ENCODE peak calls at places on chromosomes 12 and 14, in seven cellular contexts. N is SJSA1; S is NCI-H1436; L is stimulated activated effector memory CD8-positive, alpha-beta T cell treated with anti-CD3 and anti-CD28 coated beads, Interleukin-12 subunit alpha, Interleukin-12 subunit beta, amount 100 ng/mL, for 72 hours; F is iris pigment epithelial cell; D is astrocyte of the cerebellum; C is lung. W is an unnamed sample.

GRCh38 chr12:7832059-7832696 is 40.5 kb downstream of the SLC2A14 start:
- DNase-seq in D (peak; percentile 15), C (peak; percentile 36), L (no peak), S (peak; percentile 9), N (no peak), F (peak; percentile 51), W (peak; percentile 1)

GRCh38 chr12:102740157-102741032 is 176.6 kb downstream of the PAH start:
- DNase-seq in C (no peak), F (peak; percentile 45), D (peak; percentile 16), L (no peak), N (no peak), S (no peak), W (no peak)

GRCh38 chr12:31729728-31730127 is 907 bp upstream of the AMN1 start:
- DNase-seq in S (no peak), L (no peak), F (no peak), D (no peak), C (no peak), N (no peak), W (no peak)

GRCh38 chr12:108930756-108931155 is 50.9 kb downstream of the DAO start:
- DNase-seq in L (no peak), N (no peak), F (no peak), S (no peak), C (no peak), D (no peak), W (no peak)

GRCh38 chr14:100585448-100586152 is 1.6 kb downstream of the BEGAIN start:
- DNase-seq in D (no peak), C (no peak), S (no peak), N (no peak), F (no peak), L (no peak), W (no peak)

GRCh38 chr12:85057370-85057963 is 21.3 kb downstream of the LRRIQ1 start:
- DNase-seq in D (peak; percentile 38), N (no peak), F (peak; percentile 50), S (peak; percentile 47), L (no peak), C (no peak), W (no peak)

GRCh38 chr14:45089813-45090212 is 5.9 kb downstream of the PRPF39 start:
- DNase-seq in L (no peak), S (no peak), C (no peak), N (no peak), F (peak; percentile 45), D (peak; percentile 23), W (no peak)

GRCh38 chr14:24843494-24843893 is 206.5 kb downstream of the STXBP6 start:
- DNase-seq in S (no peak), N (no peak), L (no peak), F (no peak), C (no peak), D (no peak), W (no peak)

GRCh38 chr14:81402123-81402495 is 2.0 kb upstream of the STON2 start:
- DNase-seq in L (no peak), S (no peak), F (peak; percentile 42), N (no peak), D (no peak), C (no peak), W (peak; percentile 23)

GRCh38 chr12:116381240-116381743 is 103.8 kb upstream of the MED13L start:
- DNase-seq in C (no peak), D (no peak), S (no peak), L (no peak), F (peak; percentile 65), N (no peak), W (no peak)

GRCh38 chr12:12908252-12908651 is 16.9 kb downstream of the GPRC5A start:
- DNase-seq in S (no peak), C (no peak), F (no peak), L (no peak), N (no peak), D (no peak), W (no peak)

GRCh38 chr12:67182551-67182950 is 86.6 kb upstream of the CAND1 start:
- DNase-seq in S (no peak), D (no peak), C (no peak), L (no peak), F (no peak), N (no peak), W (no peak)

GRCh38 chr14:68084256-68084655 is 264.7 kb downstream of the RAD51B start:
- DNase-seq in S (no peak), D (no peak), F (peak; percentile 50), C (no peak), L (no peak), N (no peak), W (no peak)

GRCh38 chr12:58346032-58346632 is 404.8 kb downstream of the ATP23 start:
- DNase-seq in L (no peak), S (peak; percentile 53), C (no peak), N (no peak), D (peak; percentile 38), F (peak; percentile 54), W (no peak)

GRCh38 chr12:129903092-129903945 is 506 bp downstream of the TMEM132D start:
- DNase-seq in S (no peak), F (no peak), L (no peak), D (no peak), N (no peak), C (no peak), W (no peak)

GRCh38 chr12:31868980-31869379 is 90.2 kb upstream of the RESF1 start:
- DNase-seq in C (no peak), S (no peak), F (peak; percentile 36), N (no peak), L (no peak), D (no peak), W (no peak)

GRCh38 chr14:39628087-39628486 is 195.9 kb upstream of the FBXO33 start:
- DNase-seq in C (no peak), N (no peak), F (no peak), S (no peak), L (no peak), D (no peak), W (no peak)

GRCh38 chr12:26193539-26193938 is 1.8 kb upstream of the SSPN start:
- DNase-seq in S (no peak), D (no peak), L (no peak), N (no peak), C (no peak), F (no peak), W (no peak)

GRCh38 chr12:132404435-132404855 is 75.1 kb upstream of the GALNT9 start:
- DNase-seq in L (no peak), N (no peak), S (no peak), C (no peak), F (no peak), D (no peak), W (no peak)

GRCh38 chr12:92070054-92070863 is 75.4 kb downstream of the BTG1 start:
- DNase-seq in D (no peak), L (no peak), C (no peak), S (no peak), F (no peak), N (no peak), W (no peak)

GRCh38 chr14:55588259-55588699 is 8.3 kb downstream of the KTN1 start:
- DNase-seq in N (no peak), C (no peak), D (no peak), L (no peak), S (no peak), F (peak; percentile 59), W (no peak)

GRCh38 chr12:58356794-58357193 is 415.4 kb downstream of the ATP23 start:
- DNase-seq in L (no peak), N (no peak), F (no peak), D (no peak), S (no peak), C (no peak), W (no peak)

GRCh38 chr14:77622562-77622961 is 6.1 kb upstream of the SPTLC2 start:
- DNase-seq in D (no peak), F (no peak), C (peak; percentile 73), S (no peak), N (no peak), L (no peak), W (peak; percentile 9)

GRCh38 chr12:51771008-51771407 is 77.5 kb downstream of the FIGNL2 start:
- DNase-seq in L (no peak), D (no peak), N (no peak), F (no peak), S (no peak), C (no peak), W (no peak)

GRCh38 chr14:32372154-32372553 is 43.1 kb downstream of the AKAP6 start:
- DNase-seq in L (no peak), D (peak; percentile 92), C (no peak), N (peak; percentile 45), F (peak; percentile 96), S (no peak), W (no peak)

GRCh38 chr12:89453579-89453978 is 71.0 kb downstream of the GALNT4 start:
- DNase-seq in F (peak; percentile 90), D (no peak), L (no peak), N (no peak), C (no peak), S (no peak), W (no peak)

GRCh38 chr14:81323621-81324400 is 76.3 kb downstream of the STON2 start:
- DNase-seq in N (no peak), F (no peak), D (no peak), S (peak; percentile 20), C (peak; percentile 37), L (no peak), W (no peak)

GRCh38 chr14:94320243-94320642 is 2.9 kb downstream of the SERPINA6 start:
- DNase-seq in F (no peak), D (no peak), C (no peak), L (no peak), N (no peak), S (no peak), W (no peak)

GRCh38 chr14:88098128-88098527 is 93.2 kb downstream of the GPR65 start:
- DNase-seq in F (no peak), L (no peak), C (no peak), D (no peak), S (no peak), N (no peak), W (no peak)